ENCODE peak calls at places on chromosomes 4 and X, in seven cellular contexts. J is astrocyte of the spinal cord, Z is tibial artery, B is heart right ventricle, T is fibroblast of lung, F is AG04450, U is AG10803. K is an unnamed sample.

GRCh38 chr4:169902658-169903345 is 123.4 kb downstream of the MFAP3L start:
- DNase-seq in Z (no peak), F (no peak), T (no peak), B (no peak), J (no peak), U (no peak), K (no peak)

GRCh38 chr4:53785996-53786395 is 194.7 kb upstream of the LNX1 start:
- DNase-seq in J (no peak), Z (no peak), B (no peak), U (peak), T (no peak), F (no peak), K (no peak)

GRCh38 chr4:22515888-22516541 is at the start of gene ADGRA3:
- DNase-seq in F (no peak), Z (peak), J (peak), U (peak), B (peak), T (peak), K (no peak)

GRCh38 chr4:52051615-52052474 is 741 bp downstream of the SPATA18 start:
- DNase-seq in B (peak), J (peak), U (peak), F (peak), Z (peak), T (peak), K (peak)

GRCh38 chrX:53347948-53348347 is 66.6 kb upstream of the IQSEC2 start:
- DNase-seq in T (no peak), F (no peak), B (no peak), Z (no peak), U (no peak), J (no peak), K (no peak)

GRCh38 chr4:8868321-8869001 is 3.2 kb downstream of the HMX1 start:
- DNase-seq in B (no peak), T (no peak), J (no peak), F (no peak), U (no peak), Z (no peak), K (no peak)

GRCh38 chr4:173214661-173215060 is 46.0 kb downstream of the GALNT7 start:
- DNase-seq in J (peak), U (peak), F (no peak), Z (no peak), T (peak), B (no peak), K (peak)

GRCh38 chr4:47718691-47719090 is 119.2 kb downstream of the CORIN start:
- DNase-seq in J (no peak), T (no peak), B (no peak), Z (no peak), U (no peak), F (no peak), K (no peak)

GRCh38 chr4:122873752-122874151 is 47.1 kb downstream of the FGF2 start:
- DNase-seq in T (peak), B (no peak), U (peak), J (peak), F (peak), Z (no peak), K (peak)

GRCh38 chr4:132344924-132345828 is 803.9 kb upstream of the PCDH10 start:
- DNase-seq in F (no peak), B (no peak), J (no peak), Z (no peak), T (no peak), U (no peak), K (no peak)

GRCh38 chr4:113952452-113953029 is 26.9 kb downstream of the ARSJ start:
- DNase-seq in J (peak), B (no peak), U (peak), Z (no peak), T (peak), F (no peak), K (no peak)

GRCh38 chr4:189255636-189256035 is 685.0 kb upstream of the FRG1 start:
- DNase-seq in U (no peak), B (no peak), T (no peak), Z (no peak), F (no peak), J (no peak), K (no peak)

GRCh38 chr4:133146192-133146573 is 2.9 kb upstream of the PCDH10 start:
- DNase-seq in F (no peak), Z (no peak), J (no peak), T (no peak), U (no peak), B (no peak), K (no peak)

GRCh38 chrX:24391362-24391761 is 30.9 kb downstream of the SUPT20HL1 start:
- DNase-seq in F (no peak), T (no peak), U (no peak), Z (no peak), J (no peak), B (no peak), K (no peak)

GRCh38 chr4:95541889-95542607 is 6.7 kb downstream of the UNC5C start:
- DNase-seq in J (no peak), F (no peak), Z (no peak), U (no peak), T (no peak), B (no peak), K (no peak)

GRCh38 chr4:40685300-40685699 is 55.6 kb upstream of the RBM47 start:
- DNase-seq in J (peak), T (peak), F (peak), B (no peak), U (peak), Z (no peak), K (peak)

GRCh38 chrX:102715967-102716366 is 3.7 kb downstream of the GPRASP2 start:
- DNase-seq in T (no peak), U (no peak), F (no peak), J (no peak), Z (no peak), B (no peak), K (no peak)

GRCh38 chr4:150366487-150366999 is 215.4 kb upstream of the MAB21L2 start:
- DNase-seq in J (no peak), U (no peak), T (no peak), B (no peak), Z (no peak), F (no peak), K (no peak)

GRCh38 chr4:150216725-150217124 is 138.5 kb downstream of the DCLK2 start:
- DNase-seq in J (no peak), T (no peak), Z (no peak), F (no peak), U (no peak), B (no peak), K (no peak)

GRCh38 chr4:137514401-137515116 is 17.7 kb downstream of the PCDH18 start:
- DNase-seq in J (no peak), Z (no peak), T (peak), B (no peak), U (peak), F (no peak), K (no peak)

GRCh38 chrX:64152857-64153256 is 52.7 kb downstream of the AMER1 start:
- DNase-seq in T (no peak), Z (no peak), U (no peak), B (no peak), J (no peak), F (no peak), K (no peak)

GRCh38 chr4:32135642-32136041 is 1415.5 kb downstream of the PCDH7 start:
- DNase-seq in J (peak), Z (no peak), B (no peak), F (no peak), T (peak), U (peak), K (peak)

GRCh38 chr4:137203601-137204000 is 328.7 kb downstream of the PCDH18 start:
- DNase-seq in F (peak), B (no peak), T (peak), Z (no peak), U (peak), J (peak), K (peak)

GRCh38 chrX:124829930-124830329 is 483.6 kb downstream of the SH2D1A start:
- DNase-seq in Z (no peak), F (no peak), J (no peak), U (no peak), B (no peak), T (no peak), K (no peak)

GRCh38 chr4:151689211-151689991 is 71.4 kb downstream of the GATB start:
- DNase-seq in F (no peak), B (no peak), U (no peak), J (no peak), Z (no peak), T (no peak), K (no peak)

GRCh38 chr4:4377683-4378082 is 9.2 kb upstream of the NSG1 start:
- DNase-seq in F (no peak), J (no peak), T (no peak), B (no peak), Z (no peak), U (no peak), K (no peak)

GRCh38 chrX:86946569-86946968 is 571.0 kb upstream of the KLHL4 start:
- DNase-seq in Z (no peak), F (no peak), B (no peak), T (no peak), J (no peak), U (no peak), K (no peak)

GRCh38 chr4:122899682-122900081 is 22.7 kb downstream of the NUDT6 start:
- DNase-seq in B (no peak), F (no peak), T (no peak), J (no peak), Z (no peak), U (no peak), K (no peak)

GRCh38 chr4:57044279-57044678 is 65.6 kb downstream of the POLR2B start:
- DNase-seq in F (no peak), Z (no peak), U (peak), T (no peak), B (no peak), J (no peak), K (no peak)

GRCh38 chr4:26290276-26290675 is 30.5 kb upstream of the RBPJ start:
- DNase-seq in B (no peak), J (no peak), U (peak), F (no peak), Z (no peak), T (no peak), K (no peak)

GRCh38 chr4:4507923-4508322 is 33.9 kb downstream of the STX18 start:
- DNase-seq in J (peak), Z (no peak), T (no peak), U (no peak), F (no peak), B (no peak), K (no peak)

GRCh38 chrX:75086731-75087195 is 69.3 kb downstream of the ABCB7 start:
- DNase-seq in F (no peak), J (peak), B (no peak), U (peak), T (no peak), Z (no peak), K (peak)

GRCh38 chr4:1003271-1004070 is 8.0 kb upstream of the FGFRL1 start:
- DNase-seq in B (no peak), T (no peak), U (no peak), F (no peak), J (no peak), Z (no peak), K (no peak)

GRCh38 chr4:40621592-40622512 is 7.8 kb downstream of the RBM47 start:
- DNase-seq in F (peak), U (peak), J (peak), B (peak), Z (peak), T (peak), K (peak)

GRCh38 chr4:145097331-145097820 is 620 bp downstream of the ANAPC10 start:
- DNase-seq in J (no peak), T (no peak), B (no peak), Z (no peak), U (no peak), F (no peak), K (no peak)

GRCh38 chr4:75338352-75338880 is 175.8 kb downstream of the RCHY1 start:
- DNase-seq in U (no peak), T (no peak), J (no peak), F (peak), Z (no peak), B (no peak), K (no peak)

DNA sequence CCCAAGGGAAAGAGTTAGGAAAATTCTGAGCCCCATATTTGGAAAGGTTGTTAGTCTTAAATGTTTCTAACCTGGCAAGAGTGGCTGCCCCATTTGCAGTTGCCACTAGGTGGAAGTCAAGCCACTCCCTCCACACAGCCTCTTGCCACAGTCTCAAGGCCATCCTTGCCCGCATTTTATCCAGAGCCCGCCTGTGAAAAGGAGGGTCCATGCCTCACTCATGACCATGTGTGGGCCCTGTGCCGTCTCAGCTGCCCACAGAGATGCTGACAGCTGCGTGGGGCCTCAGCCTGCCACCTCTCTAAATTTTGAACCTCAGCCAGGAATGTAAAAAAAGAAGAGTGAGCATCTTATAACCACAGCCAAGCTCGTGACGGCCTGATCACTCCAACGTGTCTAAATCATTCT is 201.5 kb upstream of the FAM241A start:
- DNase-seq in T (peak), F (no peak), B (no peak), U (peak), J (peak), Z (no peak), K (no peak)
- H3K4me3 ChIP-seq in T (no peak), F (no peak), B (no peak), U (no peak), J (no peak), Z (no peak), K (no peak)

DNA sequence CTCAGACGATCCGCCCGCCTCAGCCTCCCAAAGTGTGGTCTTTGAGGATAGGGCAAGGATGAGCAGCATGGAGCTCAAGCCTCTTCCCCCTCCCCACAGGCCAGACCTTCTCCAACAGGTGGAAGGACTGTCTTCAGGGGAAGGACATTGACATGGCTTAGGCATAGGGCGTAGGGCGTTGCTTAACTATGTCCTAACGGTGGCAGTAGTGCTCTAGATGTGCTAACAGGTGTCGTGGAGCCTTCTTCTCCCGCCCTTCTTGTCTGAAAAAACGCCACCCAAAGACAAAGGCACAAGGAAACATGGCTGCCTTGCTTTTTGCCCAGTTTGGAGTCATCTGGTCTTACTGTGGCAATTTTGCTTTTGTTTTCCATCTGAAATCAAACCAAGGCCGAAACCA is 219.8 kb downstream of the OR13H1 start:
- DNase-seq in T (peak), F (no peak), J (peak), B (no peak), U (peak), Z (no peak), K (no peak)
- H3K4me3 ChIP-seq in T (no peak), F (no peak), J (peak), B (peak), U (no peak), Z (no peak), K (no peak)

GRCh38 chr4:186651624-186652023 is 72.0 kb downstream of the FAT1 start:
- DNase-seq in J (peak), T (peak), Z (peak), B (peak), F (no peak), U (no peak), K (no peak)

GRCh38 chr4:186650401-186651180 is 73.1 kb downstream of the FAT1 start:
- DNase-seq in T (no peak), J (no peak), U (no peak), Z (no peak), B (no peak), F (no peak), K (no peak)

GRCh38 chr4:186647821-186648220 is 75.8 kb downstream of the FAT1 start:
- DNase-seq in U (no peak), Z (no peak), T (no peak), F (no peak), J (no peak), B (no peak), K (no peak)

GRCh38 chr4:186653973-186654372 is 69.7 kb downstream of the FAT1 start:
- DNase-seq in T (no peak), U (no peak), Z (no peak), F (no peak), J (no peak), B (no peak), K (no peak)

DNA sequence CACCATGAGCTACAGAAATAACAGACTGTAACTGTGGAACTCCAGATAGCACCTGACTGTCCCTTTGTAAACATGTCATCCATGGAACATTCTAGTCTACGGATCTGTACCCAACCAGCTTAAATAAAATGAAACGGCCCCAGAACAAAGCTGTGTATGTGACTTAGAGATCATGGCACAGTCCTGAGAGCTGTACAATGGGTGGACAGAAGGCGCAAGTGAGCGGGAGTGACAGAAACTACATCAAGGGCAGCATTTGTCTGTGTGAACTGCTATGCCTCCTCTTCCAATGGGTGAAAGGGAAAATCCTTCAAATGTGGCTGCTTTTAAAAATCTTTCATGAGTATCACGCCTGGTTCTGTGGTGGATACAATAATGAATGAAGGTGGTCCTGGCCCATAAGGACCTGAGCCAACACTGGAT is 72.5 kb downstream of the FAT1 start:
- DNase-seq in T (peak), B (no peak), U (no peak), Z (no peak), J (no peak), F (no peak), K (no peak)
- H3K4me3 ChIP-seq in T (no peak), B (peak), U (no peak), Z (peak), J (peak), F (no peak), K (peak)

DNA sequence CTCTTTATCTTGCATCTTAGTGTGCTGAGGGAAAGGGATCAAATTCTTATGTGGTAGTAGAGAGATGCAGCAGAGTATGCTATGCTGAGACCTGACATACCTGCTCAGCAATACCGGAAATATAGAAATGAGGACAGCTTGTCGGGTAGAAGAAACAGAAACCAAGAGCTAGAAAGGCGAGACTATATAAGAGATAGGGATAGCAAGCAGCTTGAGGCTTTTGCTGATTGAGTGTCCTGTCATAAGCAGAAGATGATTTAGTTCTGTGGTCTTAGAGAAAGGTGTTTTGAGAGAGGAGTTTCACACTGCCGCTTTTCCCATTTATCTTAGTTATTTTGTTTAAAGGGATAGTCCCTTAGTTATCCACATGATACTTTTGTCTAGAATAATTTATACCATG is 31.7 kb downstream of the USP9X start:
- DNase-seq in T (no peak), B (no peak), Z (no peak), U (no peak), F (no peak), J (no peak), K (no peak)
- H3K4me3 ChIP-seq in T (no peak), B (no peak), Z (no peak), U (no peak), F (no peak), J (no peak), K (no peak)

DNA sequence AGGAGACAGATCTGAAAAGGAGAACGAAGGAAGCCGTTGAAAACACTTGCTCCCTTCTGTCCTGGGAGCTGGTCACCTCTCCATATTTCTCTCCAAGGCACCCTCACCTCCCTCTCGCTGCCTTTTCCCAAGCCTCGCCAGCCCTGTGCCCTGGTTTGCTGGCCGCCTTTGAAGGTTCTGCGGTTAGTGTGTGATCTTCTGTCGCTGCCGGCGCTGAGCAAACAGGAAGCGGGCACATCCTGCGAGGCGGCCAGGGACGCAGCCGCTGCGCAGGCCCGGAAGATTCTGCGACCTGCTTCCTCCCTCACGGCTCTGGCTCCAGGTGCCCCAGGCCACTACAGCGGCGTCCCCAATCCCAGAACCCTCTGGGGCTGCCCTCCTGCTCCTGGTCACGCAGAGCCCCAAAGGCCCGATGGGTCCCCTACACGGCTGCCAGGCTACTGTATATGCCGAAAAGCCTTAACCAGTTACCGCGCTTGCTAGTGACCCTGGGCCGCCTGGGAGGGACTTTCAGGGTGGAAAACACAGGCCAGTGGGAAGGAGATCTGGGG is 2.5 kb upstream of the SASH3 start:
- DNase-seq in U (no peak), F (no peak), J (no peak), T (no peak), B (peak), Z (peak), K (no peak)
- H3K4me3 ChIP-seq in U (no peak), F (no peak), J (no peak), T (no peak), B (no peak), Z (no peak), K (no peak)

GRCh38 chrX:54357414-54358377 is at the start of gene WNK3:
- DNase-seq in U (peak), T (peak), F (peak), J (peak), B (peak), Z (peak), K (peak)
- H3K4me3 ChIP-seq in U (peak), T (peak), F (peak), J (peak), B (peak), Z (peak), K (peak)